ENCODE peak calls at places on chromosome 4, in eight cellular contexts. One of them, this sample, is unnamed.

GRCh38 chr4:109560687-109561452 is 824 bp downstream of the MCUB start:
- DNase-seq in Peyer's patch: peak
- DNase-seq in tibial nerve: peak
- DNase-seq in breast epithelium: peak
- DNase-seq in prostate gland: peak
- DNase-seq in H54: peak
- DNase-seq in spleen: no peak
- DNase-seq in right lobe of liver: peak
- DNase-seq in this sample: peak

GRCh38 chr4:6926081-6926480 is 16.5 kb downstream of the TBC1D14 start:
- DNase-seq in right lobe of liver: no peak
- DNase-seq in spleen: no peak
- DNase-seq in breast epithelium: no peak
- DNase-seq in Peyer's patch: no peak
- DNase-seq in H54: no peak
- DNase-seq in prostate gland: no peak
- DNase-seq in tibial nerve: no peak
- DNase-seq in this sample: no peak

GRCh38 chr4:26022346-26022891 is 108.4 kb downstream of the SMIM20 start:
- DNase-seq in breast epithelium: no peak
- DNase-seq in prostate gland: peak
- DNase-seq in tibial nerve: no peak
- DNase-seq in H54: no peak
- DNase-seq in spleen: no peak
- DNase-seq in Peyer's patch: no peak
- DNase-seq in right lobe of liver: no peak
- DNase-seq in this sample: peak

GRCh38 chr4:8472689-8473197 is 32.2 kb downstream of the TRMT44 start:
- DNase-seq in tibial nerve: peak
- DNase-seq in Peyer's patch: no peak
- DNase-seq in H54: peak
- DNase-seq in right lobe of liver: no peak
- DNase-seq in breast epithelium: no peak
- DNase-seq in spleen: no peak
- DNase-seq in prostate gland: no peak
- DNase-seq in this sample: no peak

GRCh38 chr4:14254252-14254651 is 626.7 kb upstream of the BOD1L1 start:
- DNase-seq in H54: no peak
- DNase-seq in right lobe of liver: peak
- DNase-seq in breast epithelium: peak
- DNase-seq in prostate gland: peak
- DNase-seq in spleen: no peak
- DNase-seq in tibial nerve: peak
- DNase-seq in Peyer's patch: peak
- DNase-seq in this sample: peak

GRCh38 chr4:169151671-169152070 is 119.1 kb downstream of the SH3RF1 start:
- DNase-seq in right lobe of liver: no peak
- DNase-seq in Peyer's patch: no peak
- DNase-seq in tibial nerve: no peak
- DNase-seq in H54: no peak
- DNase-seq in prostate gland: no peak
- DNase-seq in spleen: no peak
- DNase-seq in breast epithelium: no peak
- DNase-seq in this sample: no peak

GRCh38 chr4:149896428-149896827 is 80.8 kb upstream of the IQCM start:
- DNase-seq in H54: no peak
- DNase-seq in tibial nerve: no peak
- DNase-seq in spleen: no peak
- DNase-seq in right lobe of liver: no peak
- DNase-seq in breast epithelium: no peak
- DNase-seq in prostate gland: no peak
- DNase-seq in Peyer's patch: no peak
- DNase-seq in this sample: no peak

GRCh38 chr4:38815879-38816782 is 11.5 kb upstream of the TLR1 start:
- DNase-seq in spleen: no peak
- DNase-seq in H54: no peak
- DNase-seq in breast epithelium: no peak
- DNase-seq in prostate gland: no peak
- DNase-seq in Peyer's patch: no peak
- DNase-seq in right lobe of liver: no peak
- DNase-seq in tibial nerve: no peak
- DNase-seq in this sample: no peak

GRCh38 chr4:108651068-108651794 is 832 bp downstream of the OSTC start:
- DNase-seq in right lobe of liver: no peak
- DNase-seq in breast epithelium: no peak
- DNase-seq in prostate gland: no peak
- DNase-seq in spleen: no peak
- DNase-seq in Peyer's patch: no peak
- DNase-seq in H54: no peak
- DNase-seq in tibial nerve: no peak
- DNase-seq in this sample: no peak

GRCh38 chr4:89410687-89411086 is 103.1 kb upstream of the GPRIN3 start:
- DNase-seq in spleen: no peak
- DNase-seq in right lobe of liver: no peak
- DNase-seq in prostate gland: no peak
- DNase-seq in Peyer's patch: no peak
- DNase-seq in H54: no peak
- DNase-seq in breast epithelium: no peak
- DNase-seq in tibial nerve: no peak
- DNase-seq in this sample: no peak

DNA sequence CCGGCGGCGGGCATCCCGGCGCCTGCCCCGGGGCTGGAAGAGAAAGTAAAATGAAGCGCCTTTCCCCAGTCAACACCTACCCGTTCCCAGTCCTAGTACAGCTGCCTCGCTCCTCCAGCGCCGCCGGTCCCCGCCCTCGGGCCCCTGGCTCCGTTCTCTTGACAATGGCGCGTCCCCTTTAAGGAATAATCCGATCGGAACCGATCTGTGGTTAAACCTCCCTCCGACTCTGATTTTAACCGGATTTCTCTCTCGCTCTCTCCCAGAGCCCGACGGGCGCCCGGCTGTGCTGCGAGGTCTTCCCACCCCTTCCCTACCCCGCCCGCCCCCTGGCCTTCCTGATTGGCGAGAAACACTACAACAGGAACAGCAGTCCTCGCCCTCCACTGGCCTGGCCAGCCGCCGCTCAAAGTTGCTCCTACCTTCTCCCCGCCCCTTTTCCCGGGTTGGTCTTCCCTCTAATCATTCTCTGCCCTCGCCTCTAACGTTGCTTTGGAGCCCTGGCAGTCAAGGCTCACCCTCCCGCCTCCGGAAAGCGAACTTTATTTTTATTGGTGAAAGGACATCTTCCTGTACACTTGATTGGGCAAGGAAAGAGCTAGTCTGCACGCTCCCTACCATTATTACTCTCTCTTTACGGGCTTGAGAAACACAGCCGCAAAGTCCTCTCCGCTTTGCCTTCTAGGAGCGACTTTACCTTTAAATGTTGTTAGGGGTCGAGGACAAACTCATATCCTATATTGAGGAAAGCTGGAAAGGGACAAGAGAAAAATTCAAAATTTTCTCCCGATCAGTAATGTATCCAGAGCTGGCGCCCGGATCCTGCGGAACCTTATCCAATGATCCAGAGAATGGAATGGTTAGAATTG is at the start of gene FRYL:
- DNase-seq in H54: peak
- DNase-seq in right lobe of liver: peak
- DNase-seq in prostate gland: peak
- DNase-seq in spleen: peak
- DNase-seq in breast epithelium: peak
- DNase-seq in Peyer's patch: peak
- DNase-seq in tibial nerve: peak
- DNase-seq in this sample: peak
- TF ChIP-seq POLR2A in H54: peak
- TF ChIP-seq POLR2A in right lobe of liver: peak
- TF ChIP-seq POLR2A in prostate gland: peak
- TF ChIP-seq POLR2A in spleen: peak
- TF ChIP-seq POLR2A in breast epithelium: peak
- TF ChIP-seq POLR2A in Peyer's patch: peak
- TF ChIP-seq POLR2A in tibial nerve: peak
- TF ChIP-seq POLR2A in this sample: peak

DNA sequence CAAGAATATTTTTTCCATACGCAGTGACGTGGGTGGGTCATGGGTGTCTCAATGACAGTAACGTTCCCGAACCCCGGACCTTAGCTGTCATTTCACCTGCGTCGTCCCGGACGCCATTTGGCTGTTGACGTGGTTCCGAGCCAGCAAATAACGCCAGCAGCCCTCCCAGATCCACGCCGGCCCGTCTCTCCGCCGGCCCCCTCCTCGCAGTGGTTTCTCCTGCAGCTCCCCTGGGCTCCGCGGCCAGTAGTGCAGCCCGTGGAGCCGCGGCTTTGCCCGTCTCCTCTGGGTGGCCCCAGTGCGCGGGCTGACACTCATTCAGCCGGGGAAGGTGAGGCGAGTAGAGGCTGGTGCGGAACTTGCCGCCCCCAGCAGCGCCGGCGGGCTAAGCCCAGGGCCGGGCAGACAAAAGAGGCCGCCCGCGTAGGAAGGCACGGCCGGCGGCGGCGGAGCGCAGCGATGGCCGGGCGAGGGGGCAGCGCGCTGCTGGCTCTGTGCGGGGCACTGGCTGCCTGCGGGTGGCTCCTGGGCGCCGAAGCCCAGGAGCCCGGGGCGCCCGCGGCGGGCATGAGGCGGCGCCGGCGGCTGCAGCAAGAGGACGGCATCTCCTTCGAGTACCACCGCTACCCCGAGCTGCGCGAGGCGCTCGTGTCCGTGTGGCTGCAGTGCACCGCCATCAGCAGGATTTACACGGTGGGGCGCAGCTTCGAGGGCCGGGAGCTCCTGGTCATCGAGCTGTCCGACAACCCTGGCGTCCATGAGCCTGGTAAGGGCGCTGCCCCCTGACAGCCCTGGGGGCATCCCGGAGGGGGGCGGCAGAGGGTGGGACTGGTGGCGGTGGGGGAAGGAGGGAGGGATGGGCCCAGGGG is at the start of gene CPE:
- DNase-seq in spleen: peak
- DNase-seq in Peyer's patch: peak
- DNase-seq in breast epithelium: peak
- DNase-seq in H54: peak
- DNase-seq in right lobe of liver: peak
- DNase-seq in prostate gland: peak
- DNase-seq in tibial nerve: peak
- DNase-seq in this sample: peak
- TF ChIP-seq POLR2A in spleen: no peak
- TF ChIP-seq POLR2A in Peyer's patch: peak
- TF ChIP-seq POLR2A in breast epithelium: peak
- TF ChIP-seq POLR2A in H54: peak
- TF ChIP-seq POLR2A in right lobe of liver: peak
- TF ChIP-seq POLR2A in prostate gland: peak
- TF ChIP-seq POLR2A in tibial nerve: peak
- TF ChIP-seq POLR2A in this sample: peak

GRCh38 chr4:144376905-144377304 is 236.4 kb upstream of the GYPA start:
- DNase-seq in prostate gland: no peak
- DNase-seq in tibial nerve: no peak
- DNase-seq in H54: no peak
- DNase-seq in breast epithelium: no peak
- DNase-seq in right lobe of liver: no peak
- DNase-seq in spleen: no peak
- DNase-seq in Peyer's patch: no peak
- DNase-seq in this sample: no peak

GRCh38 chr4:144366425-144366824 is 225.9 kb upstream of the GYPA start:
- DNase-seq in tibial nerve: no peak
- DNase-seq in spleen: no peak
- DNase-seq in right lobe of liver: no peak
- DNase-seq in Peyer's patch: no peak
- DNase-seq in prostate gland: no peak
- DNase-seq in H54: no peak
- DNase-seq in breast epithelium: no peak
- DNase-seq in this sample: no peak

GRCh38 chr4:144374065-144374464 is 233.5 kb upstream of the GYPA start:
- DNase-seq in breast epithelium: no peak
- DNase-seq in spleen: no peak
- DNase-seq in Peyer's patch: no peak
- DNase-seq in prostate gland: no peak
- DNase-seq in tibial nerve: no peak
- DNase-seq in right lobe of liver: no peak
- DNase-seq in H54: no peak
- DNase-seq in this sample: no peak

DNA sequence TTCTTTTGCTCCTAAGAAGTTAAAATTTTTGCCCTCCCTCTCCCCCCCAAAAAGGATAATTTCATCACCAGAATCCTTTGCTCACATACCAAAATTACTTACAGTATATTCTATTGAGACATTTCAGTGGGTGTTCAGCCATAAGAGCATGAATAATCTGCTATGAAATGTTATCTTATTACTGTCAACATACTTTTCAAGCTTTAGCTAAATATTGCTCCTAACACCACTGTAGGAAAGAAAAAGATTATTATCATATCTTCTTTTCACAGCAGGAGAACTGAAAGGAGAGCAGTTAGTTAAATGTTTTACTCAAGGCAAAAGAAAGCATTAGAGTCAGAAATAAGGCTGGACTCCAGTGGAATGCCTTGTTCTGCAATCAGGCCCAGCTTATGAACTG is 231.0 kb upstream of the GYPA start:
- DNase-seq in breast epithelium: no peak
- DNase-seq in prostate gland: no peak
- DNase-seq in tibial nerve: no peak
- DNase-seq in H54: no peak
- DNase-seq in right lobe of liver: no peak
- DNase-seq in Peyer's patch: no peak
- DNase-seq in spleen: no peak
- DNase-seq in this sample: no peak
- TF ChIP-seq POLR2A in breast epithelium: no peak
- TF ChIP-seq POLR2A in prostate gland: no peak
- TF ChIP-seq POLR2A in tibial nerve: no peak
- TF ChIP-seq POLR2A in H54: no peak
- TF ChIP-seq POLR2A in right lobe of liver: no peak
- TF ChIP-seq POLR2A in Peyer's patch: no peak
- TF ChIP-seq POLR2A in spleen: no peak
- TF ChIP-seq POLR2A in this sample: no peak

GRCh38 chr4:98928505-98929340 is at the start of gene EIF4E:
- DNase-seq in Peyer's patch: peak
- DNase-seq in spleen: peak
- DNase-seq in H54: peak
- DNase-seq in right lobe of liver: peak
- DNase-seq in breast epithelium: peak
- DNase-seq in prostate gland: peak
- DNase-seq in tibial nerve: peak
- DNase-seq in this sample: peak
- TF ChIP-seq POLR2A in Peyer's patch: no peak
- TF ChIP-seq POLR2A in spleen: no peak
- TF ChIP-seq POLR2A in H54: peak
- TF ChIP-seq POLR2A in right lobe of liver: no peak
- TF ChIP-seq POLR2A in breast epithelium: no peak
- TF ChIP-seq POLR2A in prostate gland: peak
- TF ChIP-seq POLR2A in tibial nerve: no peak
- TF ChIP-seq POLR2A in this sample: no peak

DNA sequence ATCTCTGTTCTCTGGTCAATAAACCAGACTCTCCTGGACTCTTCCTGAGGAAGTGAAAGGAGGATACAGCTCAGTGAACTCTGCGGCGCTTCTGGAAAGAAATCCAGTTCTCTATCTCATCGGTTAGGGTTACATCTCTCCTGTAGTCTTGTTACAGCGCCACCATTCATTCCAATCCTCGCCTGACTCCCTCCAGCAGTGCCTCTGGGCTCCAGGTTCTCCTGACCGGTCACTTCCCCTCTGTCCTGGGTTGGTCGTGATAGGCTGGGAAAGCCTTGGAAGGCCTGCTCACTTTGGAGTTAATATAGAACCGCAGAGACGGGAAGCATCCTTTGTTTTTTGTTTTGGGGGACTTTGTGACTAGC is 97.0 kb upstream of the STOX2 start:
- DNase-seq in Peyer's patch: no peak
- DNase-seq in right lobe of liver: no peak
- DNase-seq in spleen: no peak
- DNase-seq in breast epithelium: no peak
- DNase-seq in tibial nerve: no peak
- DNase-seq in prostate gland: no peak
- DNase-seq in H54: no peak
- DNase-seq in this sample: no peak
- TF ChIP-seq POLR2A in Peyer's patch: no peak
- TF ChIP-seq POLR2A in right lobe of liver: no peak
- TF ChIP-seq POLR2A in spleen: no peak
- TF ChIP-seq POLR2A in breast epithelium: no peak
- TF ChIP-seq POLR2A in tibial nerve: no peak
- TF ChIP-seq POLR2A in prostate gland: no peak
- TF ChIP-seq POLR2A in H54: no peak
- TF ChIP-seq POLR2A in this sample: no peak

This sample was measured in adrenal gland.